ENCODE peak calls at places on chromosomes 16 and 17, in ten cellular contexts. S, V, Z, C, W, F, E, P, N and Y are unnamed samples.

GRCh38 chr16:23359092-23359760 is 57.1 kb downstream of the SCNN1B start:
- DNase-seq in S (no peak), V (no peak), Z (no peak), C (no peak), W (no peak), F (peak), E (no peak), P (no peak), N (no peak), Y (no peak)

GRCh38 chr17:7858487-7858832 is 657 bp downstream of the CYB5D1 start:
- DNase-seq in S (peak), V (peak), Z (peak), C (peak), W (no peak), F (peak), E (peak), P (no peak), N (peak), Y (no peak)

GRCh38 chr16:16150117-16150877 is 73.0 kb downstream of the ABCC6 start:
- DNase-seq in S (no peak), V (peak), Z (peak), C (peak), W (peak), F (peak), E (peak), P (no peak), N (peak), Y (peak)

GRCh38 chr16:78147846-78148535 is 48.5 kb downstream of the WWOX start:
- DNase-seq in S (no peak), V (no peak), Z (no peak), C (no peak), W (no peak), F (peak), E (no peak), P (no peak), N (no peak), Y (no peak)

GRCh38 chr16:64440421-64440831 is 681.4 kb downstream of the CDH11 start:
- DNase-seq in S (no peak), V (peak), Z (peak), C (peak), W (no peak), F (peak), E (no peak), P (peak), N (no peak), Y (peak)

GRCh38 chr16:2751577-2752034 is 832 bp upstream of the SRRM2 start:
- DNase-seq in S (no peak), V (no peak), Z (no peak), C (peak), W (peak), F (no peak), E (no peak), P (no peak), N (no peak), Y (no peak)

GRCh38 chr17:29283496-29283895 is 10.5 kb downstream of the NUFIP2 start:
- DNase-seq in S (no peak), V (peak), Z (peak), C (no peak), W (peak), F (no peak), E (no peak), P (peak), N (no peak), Y (no peak)

GRCh38 chr17:44601574-44602372 is 44.5 kb downstream of the FZD2 start:
- DNase-seq in S (peak), V (peak), Z (no peak), C (no peak), W (no peak), F (peak), E (no peak), P (no peak), N (no peak), Y (no peak)

DNA sequence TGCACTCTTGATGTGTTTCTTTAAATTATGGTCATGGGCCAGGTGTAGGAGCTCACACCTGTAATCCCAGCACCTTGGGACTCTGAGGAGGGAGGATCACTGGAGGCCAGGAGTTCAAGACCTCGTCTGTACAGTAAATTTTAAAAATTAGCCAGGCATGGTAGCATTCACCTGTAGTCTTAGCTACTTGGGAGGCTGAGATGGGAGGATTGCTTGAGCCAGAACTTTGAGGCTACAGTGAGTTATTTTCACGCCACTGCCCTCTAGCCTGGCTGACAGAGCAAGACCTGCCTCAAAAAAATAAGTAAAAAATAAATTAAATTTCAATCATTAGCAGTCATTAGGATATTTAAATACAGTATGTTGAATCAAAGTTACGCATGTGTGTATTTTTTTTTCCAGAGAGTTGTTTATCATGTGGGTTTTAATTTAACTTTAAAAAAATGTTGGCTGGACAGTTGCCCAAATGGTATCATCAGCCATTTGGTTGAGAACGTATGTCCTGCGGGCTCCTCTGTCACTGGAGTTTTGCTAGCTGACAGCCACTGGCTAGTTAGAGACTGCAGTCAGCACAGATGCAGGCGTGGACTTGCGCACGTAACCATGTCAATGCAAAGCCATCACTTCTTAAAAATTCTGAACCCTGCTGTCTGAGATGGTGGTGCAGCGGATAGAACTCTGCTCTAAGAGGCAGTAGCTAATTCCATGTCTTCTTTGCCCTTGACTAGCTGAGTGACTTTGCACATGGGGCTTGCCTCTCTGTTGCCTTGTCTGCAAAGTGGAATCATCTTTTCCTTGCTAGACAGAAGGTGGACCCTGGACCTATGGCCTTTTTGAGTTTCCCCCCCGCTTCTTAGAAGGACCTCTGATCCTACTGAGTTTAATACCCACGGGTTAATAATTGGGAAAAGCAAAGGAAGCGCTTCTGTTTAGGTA is 40.0 kb downstream of the MAPT start:
- DNase-seq in S (no peak), V (no peak), Z (no peak), C (no peak), W (no peak), F (no peak), E (peak), P (no peak), N (no peak), Y (no peak)
- H3K4me3 ChIP-seq in S (no peak), V (no peak), Z (no peak), C (no peak), W (no peak), F (no peak), E (peak), P (no peak), N (no peak), Y (no peak)

GRCh38 chr17:1203967-1204291 is 24.1 kb upstream of the ABR start:
- DNase-seq in S (no peak), V (no peak), Z (no peak), C (no peak), W (no peak), F (no peak), E (no peak), P (no peak), N (no peak), Y (no peak)
- H3K4me3 ChIP-seq in S (peak), V (peak), Z (peak), C (peak), W (peak), F (peak), E (peak), P (peak), N (peak), Y (peak)

GRCh38 chr17:49341356-49341755 is 20.7 kb downstream of the ZNF652 start:
- DNase-seq in S (no peak), V (no peak), Z (no peak), C (no peak), W (no peak), F (no peak), E (no peak), P (no peak), N (no peak), Y (no peak)
- H3K4me3 ChIP-seq in S (no peak), V (no peak), Z (peak), C (no peak), W (no peak), F (no peak), E (no peak), P (no peak), N (no peak), Y (no peak)

DNA sequence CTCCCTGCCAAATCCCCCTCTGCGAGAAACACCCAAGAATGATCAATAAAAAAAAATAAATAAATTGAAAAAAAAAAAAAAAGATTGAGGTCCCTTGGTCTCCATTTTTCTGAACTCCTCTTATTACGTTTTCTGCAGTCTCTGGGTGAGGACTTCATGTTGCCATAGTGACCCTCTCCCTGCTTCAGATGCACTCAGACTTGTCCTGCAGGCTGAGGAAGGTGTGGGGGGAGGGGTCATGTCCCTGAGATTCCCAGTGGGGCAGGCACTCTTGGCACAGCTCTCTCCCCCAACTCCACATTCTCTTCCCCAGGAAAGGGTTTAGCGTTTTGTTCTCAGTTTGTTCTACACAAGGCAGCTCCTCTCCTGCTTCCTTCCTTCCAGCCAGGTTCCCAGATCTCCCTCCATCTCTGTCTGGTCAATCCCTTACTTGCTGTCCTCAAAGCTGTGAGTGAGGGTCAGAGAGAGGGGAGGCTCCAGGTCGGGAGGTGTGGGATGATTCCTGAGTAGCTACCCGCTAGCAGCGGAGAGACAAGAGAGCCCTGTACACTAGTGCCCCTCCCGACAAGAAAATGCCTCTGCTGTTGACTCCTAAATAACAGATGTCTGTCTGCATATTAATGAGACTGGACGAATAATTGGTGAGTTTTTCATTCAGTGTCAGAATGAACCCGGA is 9.1 kb downstream of the RND2 start:
- DNase-seq in S (no peak), V (no peak), Z (no peak), C (no peak), W (peak), F (no peak), E (no peak), P (no peak), N (no peak), Y (no peak)
- H3K4me3 ChIP-seq in S (no peak), V (no peak), Z (no peak), C (no peak), W (no peak), F (no peak), E (no peak), P (no peak), N (no peak), Y (no peak)

DNA sequence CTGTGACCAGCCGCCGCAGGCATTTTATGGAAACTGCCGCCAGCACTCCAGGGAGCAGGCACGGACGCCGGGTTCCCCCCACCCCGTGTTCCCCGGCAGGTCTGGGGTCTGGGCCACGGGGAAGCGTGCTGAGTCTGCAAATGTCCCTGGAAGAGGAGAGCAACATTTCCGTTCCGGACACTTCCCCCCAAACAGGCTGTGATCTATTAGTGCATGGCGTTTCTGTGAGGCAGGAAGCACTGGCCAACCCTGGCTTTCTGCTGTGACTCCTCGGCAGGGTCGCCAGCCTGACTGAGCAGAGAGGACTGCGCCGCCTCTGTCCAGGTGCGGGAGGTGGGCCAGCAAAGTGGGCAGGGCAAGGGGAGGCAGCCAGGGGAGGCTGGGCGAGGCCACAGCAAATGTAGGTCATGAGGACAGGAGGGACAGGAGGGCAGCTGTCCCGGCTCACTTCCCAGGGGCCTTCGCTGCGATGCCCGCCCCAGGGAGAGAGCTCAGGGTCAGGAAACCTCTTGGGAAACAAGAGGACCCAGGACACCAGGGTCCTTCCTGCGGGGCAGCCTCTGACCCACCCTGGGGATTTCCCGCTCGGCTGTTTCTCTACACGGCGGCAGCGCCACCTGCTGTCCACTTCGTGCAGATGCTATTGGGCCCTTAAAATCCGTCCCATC is 9.5 kb downstream of the FOXF1 start:
- DNase-seq in S (peak), V (peak), Z (peak), C (peak), W (peak), F (peak), E (no peak), P (peak), N (peak), Y (no peak)
- H3K4me3 ChIP-seq in S (peak), V (no peak), Z (no peak), C (no peak), W (no peak), F (no peak), E (no peak), P (no peak), N (no peak), Y (no peak)

GRCh38 chr16:53549970-53550406 is 47.0 kb upstream of the AKTIP start:
- DNase-seq in S (no peak), V (peak), Z (peak), C (peak), W (peak), F (peak), E (peak), P (peak), N (peak), Y (peak)
- H3K4me3 ChIP-seq in S (no peak), V (peak), Z (no peak), C (no peak), W (no peak), F (no peak), E (no peak), P (no peak), N (no peak), Y (no peak)

GRCh38 chr16:81652798-81653505 is 126.1 kb upstream of the PLCG2 start:
- DNase-seq in S (no peak), V (no peak), Z (no peak), C (no peak), W (no peak), F (no peak), E (no peak), P (no peak), N (no peak), Y (no peak)
- H3K4me3 ChIP-seq in S (no peak), V (no peak), Z (no peak), C (no peak), W (no peak), F (no peak), E (no peak), P (no peak), N (peak), Y (no peak)

GRCh38 chr16:55046513-55046912 is 115.8 kb downstream of the IRX5 start:
- DNase-seq in S (no peak), V (no peak), Z (no peak), C (no peak), W (no peak), F (no peak), E (no peak), P (no peak), N (no peak), Y (no peak)
- H3K4me3 ChIP-seq in S (no peak), V (no peak), Z (no peak), C (no peak), W (no peak), F (no peak), E (no peak), P (no peak), N (no peak), Y (no peak)